ENCODE peak calls at places on chromosomes 4 and X, in five cellular contexts. One of them, this sample, is unnamed.

GRCh38 chr4:143215873-143216272 is 31.2 kb downstream of the USP38 start:
- DNase-seq in trophoblast cell: peak
- DNase-seq in neuronal stem cell: no peak
- DNase-seq in IMR-90: peak
- DNase-seq in H1: no peak
- DNase-seq in this sample: peak

GRCh38 chrX:2264179-2265030 is 236.4 kb downstream of the DHRSX start:
- DNase-seq in trophoblast cell: no peak
- DNase-seq in neuronal stem cell: no peak
- DNase-seq in IMR-90: no peak
- DNase-seq in H1: no peak
- DNase-seq in this sample: no peak

GRCh38 chr4:7518871-7519637 is 84.3 kb upstream of the PSAPL1 start:
- DNase-seq in trophoblast cell: no peak
- DNase-seq in neuronal stem cell: no peak
- DNase-seq in IMR-90: no peak
- DNase-seq in H1: no peak
- DNase-seq in this sample: no peak

GRCh38 chrX:23451266-23451665 is 116.6 kb downstream of the PTCHD1 start:
- DNase-seq in trophoblast cell: no peak
- DNase-seq in neuronal stem cell: no peak
- DNase-seq in IMR-90: no peak
- DNase-seq in H1: no peak
- DNase-seq in this sample: no peak

GRCh38 chr4:185602397-185602796 is 67.1 kb upstream of the PDLIM3 start:
- DNase-seq in trophoblast cell: no peak
- DNase-seq in neuronal stem cell: no peak
- DNase-seq in IMR-90: no peak
- DNase-seq in H1: no peak
- DNase-seq in this sample: no peak

GRCh38 chr4:8009097-8009496 is 69.4 kb upstream of the AFAP1 start:
- DNase-seq in trophoblast cell: no peak
- DNase-seq in neuronal stem cell: no peak
- DNase-seq in IMR-90: no peak
- DNase-seq in H1: no peak
- DNase-seq in this sample: no peak

GRCh38 chrX:397575-397974 is 10.9 kb upstream of the PPP2R3B start:
- DNase-seq in trophoblast cell: peak
- DNase-seq in neuronal stem cell: peak
- DNase-seq in IMR-90: peak
- DNase-seq in H1: peak
- DNase-seq in this sample: peak

GRCh38 chrX:148310402-148311200 is 189.8 kb upstream of the AFF2 start:
- DNase-seq in trophoblast cell: no peak
- DNase-seq in neuronal stem cell: no peak
- DNase-seq in IMR-90: no peak
- DNase-seq in H1: no peak
- DNase-seq in this sample: no peak

GRCh38 chrX:154033848-154034247 is 14.1 kb upstream of the IRAK1 start:
- DNase-seq in trophoblast cell: no peak
- DNase-seq in neuronal stem cell: no peak
- DNase-seq in IMR-90: no peak
- DNase-seq in H1: no peak
- DNase-seq in this sample: no peak

GRCh38 chr4:96649536-96649935 is 809.6 kb downstream of the PDHA2 start:
- DNase-seq in trophoblast cell: peak
- DNase-seq in neuronal stem cell: no peak
- DNase-seq in IMR-90: no peak
- DNase-seq in H1: no peak
- DNase-seq in this sample: peak

GRCh38 chr4:142324572-142324971 is 521.5 kb downstream of the INPP4B start:
- DNase-seq in trophoblast cell: peak
- DNase-seq in neuronal stem cell: no peak
- DNase-seq in IMR-90: no peak
- DNase-seq in H1: no peak
- DNase-seq in this sample: no peak

GRCh38 chrX:118973389-118974087 is 880 bp upstream of the LONRF3 start:
- DNase-seq in trophoblast cell: no peak
- DNase-seq in neuronal stem cell: no peak
- DNase-seq in IMR-90: no peak
- DNase-seq in H1: no peak
- DNase-seq in this sample: no peak

GRCh38 chrX:136344321-136344720 is 43.6 kb downstream of the ADGRG4 start:
- DNase-seq in trophoblast cell: no peak
- DNase-seq in neuronal stem cell: no peak
- DNase-seq in IMR-90: no peak
- DNase-seq in H1: no peak
- DNase-seq in this sample: no peak

GRCh38 chr4:56468097-56468422 is 643 bp downstream of the SRP72 start:
- DNase-seq in trophoblast cell: peak
- DNase-seq in neuronal stem cell: no peak
- DNase-seq in IMR-90: peak
- DNase-seq in H1: no peak
- DNase-seq in this sample: no peak

GRCh38 chr4:79650794-79651431 is 242.9 kb upstream of the GK2 start:
- DNase-seq in trophoblast cell: no peak
- DNase-seq in neuronal stem cell: no peak
- DNase-seq in IMR-90: peak
- DNase-seq in H1: no peak
- DNase-seq in this sample: peak

GRCh38 chrX:97740886-97741285 is 857.2 kb downstream of the RPA4 start:
- DNase-seq in trophoblast cell: no peak
- DNase-seq in neuronal stem cell: no peak
- DNase-seq in IMR-90: no peak
- DNase-seq in H1: no peak
- DNase-seq in this sample: no peak

GRCh38 chrX:101442095-101442494 is 34.1 kb downstream of the HNRNPH2 start:
- DNase-seq in trophoblast cell: peak
- DNase-seq in neuronal stem cell: no peak
- DNase-seq in IMR-90: no peak
- DNase-seq in H1: no peak
- DNase-seq in this sample: peak

GRCh38 chrX:77628294-77629025 is 157.6 kb downstream of the ATRX start:
- DNase-seq in trophoblast cell: no peak
- DNase-seq in neuronal stem cell: no peak
- DNase-seq in IMR-90: no peak
- DNase-seq in H1: no peak
- DNase-seq in this sample: no peak

GRCh38 chr4:10099521-10100325 is 16.9 kb downstream of the WDR1 start:
- DNase-seq in trophoblast cell: no peak
- DNase-seq in neuronal stem cell: no peak
- DNase-seq in IMR-90: no peak
- DNase-seq in H1: no peak
- DNase-seq in this sample: no peak

GRCh38 chr4:163681208-163681821 is 186.8 kb downstream of the TMA16 start:
- DNase-seq in trophoblast cell: no peak
- DNase-seq in neuronal stem cell: peak
- DNase-seq in IMR-90: peak
- DNase-seq in H1: no peak
- DNase-seq in this sample: peak

GRCh38 chr4:74109116-74109791 is 10.3 kb upstream of the CXCL2 start:
- DNase-seq in trophoblast cell: peak
- DNase-seq in neuronal stem cell: no peak
- DNase-seq in IMR-90: peak
- DNase-seq in H1: peak
- DNase-seq in this sample: peak

GRCh38 chrX:12080265-12080664 is 58.0 kb upstream of the FRMPD4 start:
- DNase-seq in trophoblast cell: peak
- DNase-seq in neuronal stem cell: peak
- DNase-seq in IMR-90: peak
- DNase-seq in H1: no peak
- DNase-seq in this sample: peak

GRCh38 chr4:67909910-67910905 is 26.4 kb upstream of the TMPRSS11D start:
- DNase-seq in trophoblast cell: no peak
- DNase-seq in neuronal stem cell: no peak
- DNase-seq in IMR-90: peak
- DNase-seq in H1: no peak
- DNase-seq in this sample: peak

GRCh38 chr4:154406022-154406835 is 85.4 kb downstream of the DCHS2 start:
- DNase-seq in trophoblast cell: no peak
- DNase-seq in neuronal stem cell: no peak
- DNase-seq in IMR-90: no peak
- DNase-seq in H1: no peak
- DNase-seq in this sample: no peak

GRCh38 chr4:40316333-40316781 is 18.8 kb upstream of the CHRNA9 start:
- DNase-seq in trophoblast cell: peak
- DNase-seq in neuronal stem cell: no peak
- DNase-seq in IMR-90: peak
- DNase-seq in H1: no peak
- DNase-seq in this sample: peak

GRCh38 chrX:28324306-28324705 is 262.9 kb upstream of the IL1RAPL1 start:
- DNase-seq in trophoblast cell: no peak
- DNase-seq in neuronal stem cell: no peak
- DNase-seq in IMR-90: no peak
- DNase-seq in H1: no peak
- DNase-seq in this sample: no peak

GRCh38 chrX:152830312-152831305 is at the start of the genes CETN2 and NSDHL:
- DNase-seq in trophoblast cell: peak
- DNase-seq in neuronal stem cell: peak
- DNase-seq in IMR-90: peak
- DNase-seq in H1: peak
- DNase-seq in this sample: peak

GRCh38 chr4:25321703-25322102 is 9.1 kb downstream of the ZCCHC4 start:
- DNase-seq in trophoblast cell: no peak
- DNase-seq in neuronal stem cell: no peak
- DNase-seq in IMR-90: no peak
- DNase-seq in H1: no peak
- DNase-seq in this sample: no peak

GRCh38 chr4:25320374-25321172 is 8.0 kb downstream of the ZCCHC4 start:
- DNase-seq in trophoblast cell: no peak
- DNase-seq in neuronal stem cell: no peak
- DNase-seq in IMR-90: peak
- DNase-seq in H1: no peak
- DNase-seq in this sample: peak
- H3K4me3 ChIP-seq in trophoblast cell: no peak
- H3K4me3 ChIP-seq in neuronal stem cell: no peak
- H3K4me3 ChIP-seq in IMR-90: no peak
- H3K4me3 ChIP-seq in H1: no peak
- H3K4me3 ChIP-seq in this sample: peak

GRCh38 chr4:121696641-121697461 is at the start of gene ANXA5:
- DNase-seq in trophoblast cell: peak
- DNase-seq in neuronal stem cell: peak
- DNase-seq in IMR-90: peak
- DNase-seq in H1: no peak
- DNase-seq in this sample: peak
- H4K91ac ChIP-seq in trophoblast cell: peak
- H4K91ac ChIP-seq in neuronal stem cell: no peak
- H4K91ac ChIP-seq in IMR-90: peak
- H4K91ac ChIP-seq in H1: peak
- H4K91ac ChIP-seq in this sample: peak

DNA sequence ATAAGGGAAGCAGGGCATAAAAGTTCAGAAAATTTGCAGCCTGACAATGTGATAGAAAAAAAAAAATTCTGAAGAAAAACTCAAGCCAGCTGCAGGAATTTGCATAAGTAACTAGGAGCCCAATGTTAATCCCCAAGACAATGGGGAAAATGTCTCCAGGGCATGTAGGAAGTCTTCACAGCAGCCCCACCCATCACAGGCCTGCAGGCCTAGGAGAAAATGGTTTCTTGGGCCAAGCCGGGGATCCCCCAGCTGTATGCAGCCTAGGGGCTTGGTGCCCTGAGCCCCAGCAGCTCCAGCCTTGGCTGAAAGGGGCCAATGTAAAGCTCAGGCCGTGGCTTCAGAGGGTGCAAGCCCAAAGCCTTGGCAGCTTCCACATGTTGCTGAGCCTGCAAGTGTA is 31.2 kb downstream of the CHM start:
- DNase-seq in trophoblast cell: no peak
- DNase-seq in neuronal stem cell: no peak
- DNase-seq in IMR-90: no peak
- DNase-seq in H1: no peak
- DNase-seq in this sample: no peak
- H2BK120ac ChIP-seq in trophoblast cell: no peak
- H2BK120ac ChIP-seq in neuronal stem cell: no peak
- H2BK120ac ChIP-seq in IMR-90: no peak
- H2BK120ac ChIP-seq in H1: no peak
- H2BK120ac ChIP-seq in this sample: no peak

DNA sequence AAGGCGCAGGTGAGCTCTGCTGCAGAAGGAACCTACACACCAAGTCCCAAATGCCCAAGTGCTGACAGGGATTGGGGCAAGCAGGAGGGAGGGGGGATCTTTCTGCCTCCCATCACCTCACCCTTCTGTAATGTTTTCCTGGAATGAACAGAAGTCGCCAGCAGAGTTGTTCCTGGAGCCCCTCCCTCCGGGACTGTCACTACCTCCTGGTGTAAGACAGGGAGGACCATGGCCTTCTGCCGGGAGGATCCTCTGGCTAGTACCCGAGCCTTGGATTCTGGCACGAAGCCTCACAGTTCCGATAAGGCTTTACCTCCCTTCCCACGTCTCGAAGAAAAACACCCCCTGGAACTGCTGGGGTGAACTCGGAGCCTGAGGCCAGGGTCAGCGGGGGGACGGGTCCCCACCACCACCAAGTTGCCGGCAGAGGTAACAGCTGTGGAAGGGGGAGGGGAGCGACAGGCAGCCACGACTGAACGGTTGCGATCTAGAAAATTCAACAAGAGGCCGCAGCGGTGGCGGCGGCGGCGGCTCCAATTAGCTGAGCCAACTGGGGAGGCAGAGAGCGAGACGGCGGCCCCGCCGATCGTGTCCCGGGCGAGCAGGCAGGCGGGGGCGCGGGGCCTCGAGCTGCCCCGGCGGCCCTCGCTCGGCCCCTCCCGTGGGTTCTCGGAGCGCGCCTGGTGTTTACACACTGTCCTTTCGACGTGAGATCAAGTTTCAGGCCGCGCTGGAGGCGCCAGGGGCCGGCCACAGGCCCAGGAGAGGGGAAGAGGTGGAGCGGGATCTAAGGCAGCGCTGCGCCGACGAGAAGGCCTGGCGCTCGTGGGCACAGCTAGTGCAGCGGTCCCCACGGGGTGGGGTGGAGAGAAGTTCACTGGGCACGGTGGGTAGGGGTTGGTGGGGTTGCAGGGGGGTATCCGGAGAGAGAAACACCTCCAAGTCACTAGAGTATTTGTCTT is 53.7 kb upstream of the BCOR start:
- DNase-seq in trophoblast cell: no peak
- DNase-seq in neuronal stem cell: no peak
- DNase-seq in IMR-90: no peak
- DNase-seq in H1: no peak
- DNase-seq in this sample: peak
- H3K4me3 ChIP-seq in trophoblast cell: no peak
- H3K4me3 ChIP-seq in neuronal stem cell: no peak
- H3K4me3 ChIP-seq in IMR-90: no peak
- H3K4me3 ChIP-seq in H1: peak
- H3K4me3 ChIP-seq in this sample: no peak

This sample was measured in mesenchymal stem cell.